ENCODE peak calls at places on chromosome 17, in four cellular contexts. One of them, this sample, is unnamed.

GRCh38 chr17:41521574-41522261 is 3.0 kb upstream of the KRT15 start:
- DNase-seq in IMR-90: peak
- DNase-seq in cardiac muscle cell: no peak
- DNase-seq in fibroblast of the aortic adventitia: peak
- DNase-seq in this sample: peak

GRCh38 chr17:17439971-17440843 is 36.6 kb upstream of the MED9 start:
- DNase-seq in IMR-90: peak
- DNase-seq in cardiac muscle cell: peak
- DNase-seq in fibroblast of the aortic adventitia: peak
- DNase-seq in this sample: peak

GRCh38 chr17:82848022-82848592 is 8.3 kb upstream of the ZNF750 start:
- DNase-seq in IMR-90: peak
- DNase-seq in fibroblast of the aortic adventitia: peak
- DNase-seq in cardiac muscle cell: no peak
- DNase-seq in this sample: peak

GRCh38 chr17:70138309-70138865 is 30.9 kb upstream of the KCNJ2 start:
- DNase-seq in cardiac muscle cell: no peak
- DNase-seq in fibroblast of the aortic adventitia: peak
- DNase-seq in IMR-90: no peak
- DNase-seq in this sample: no peak

GRCh38 chr17:78374631-78375274 is 3.7 kb upstream of the PGS1 start:
- DNase-seq in IMR-90: peak
- DNase-seq in cardiac muscle cell: no peak
- DNase-seq in fibroblast of the aortic adventitia: peak
- DNase-seq in this sample: peak

GRCh38 chr17:74303300-74303699 is 22.7 kb upstream of the KIF19 start:
- DNase-seq in fibroblast of the aortic adventitia: no peak
- DNase-seq in cardiac muscle cell: no peak
- DNase-seq in IMR-90: no peak
- DNase-seq in this sample: no peak

GRCh38 chr17:80116923-80117380 is 15.6 kb downstream of the GAA start:
- DNase-seq in cardiac muscle cell: no peak
- DNase-seq in fibroblast of the aortic adventitia: no peak
- DNase-seq in IMR-90: no peak
- DNase-seq in this sample: no peak

GRCh38 chr17:40427002-40427491 is 9.4 kb upstream of the TOP2A start:
- DNase-seq in IMR-90: no peak
- DNase-seq in fibroblast of the aortic adventitia: no peak
- DNase-seq in cardiac muscle cell: no peak
- DNase-seq in this sample: no peak

GRCh38 chr17:58229881-58230280 is 8.5 kb upstream of the LPO start:
- DNase-seq in IMR-90: no peak
- DNase-seq in cardiac muscle cell: no peak
- DNase-seq in fibroblast of the aortic adventitia: no peak
- DNase-seq in this sample: no peak

GRCh38 chr17:3751836-3752235 is 28.1 kb downstream of the HASPIN start:
- DNase-seq in cardiac muscle cell: no peak
- DNase-seq in fibroblast of the aortic adventitia: no peak
- DNase-seq in IMR-90: no peak
- DNase-seq in this sample: no peak

GRCh38 chr17:42535400-42536047 is 517 bp upstream of the NAGLU start:
- DNase-seq in cardiac muscle cell: no peak
- DNase-seq in IMR-90: no peak
- DNase-seq in fibroblast of the aortic adventitia: no peak
- DNase-seq in this sample: no peak

GRCh38 chr17:34447406-34447805 is 84.4 kb upstream of the CCL1 start:
- DNase-seq in IMR-90: no peak
- DNase-seq in fibroblast of the aortic adventitia: no peak
- DNase-seq in cardiac muscle cell: no peak
- DNase-seq in this sample: no peak

GRCh38 chr17:66753126-66753920 is 81.6 kb upstream of the CACNG5 start:
- DNase-seq in fibroblast of the aortic adventitia: no peak
- DNase-seq in IMR-90: no peak
- DNase-seq in cardiac muscle cell: no peak
- DNase-seq in this sample: no peak

GRCh38 chr17:10171057-10171456 is 27.3 kb downstream of the GAS7 start:
- DNase-seq in IMR-90: no peak
- DNase-seq in fibroblast of the aortic adventitia: peak
- DNase-seq in cardiac muscle cell: no peak
- DNase-seq in this sample: no peak

GRCh38 chr17:16439867-16440351 is 24.5 kb downstream of the TRPV2 start:
- DNase-seq in IMR-90: no peak
- DNase-seq in cardiac muscle cell: no peak
- DNase-seq in fibroblast of the aortic adventitia: peak
- DNase-seq in this sample: no peak

GRCh38 chr17:83058478-83059167 is 20.8 kb upstream of the METRNL start:
- DNase-seq in IMR-90: no peak
- DNase-seq in cardiac muscle cell: no peak
- DNase-seq in fibroblast of the aortic adventitia: no peak
- DNase-seq in this sample: no peak

GRCh38 chr17:4498461-4499397 is at the start of gene SPNS2:
- DNase-seq in IMR-90: peak
- DNase-seq in fibroblast of the aortic adventitia: no peak
- DNase-seq in cardiac muscle cell: peak
- DNase-seq in this sample: no peak

GRCh38 chr17:8836821-8837426 is 30.6 kb downstream of the PIK3R6 start:
- DNase-seq in IMR-90: no peak
- DNase-seq in cardiac muscle cell: no peak
- DNase-seq in fibroblast of the aortic adventitia: no peak
- DNase-seq in this sample: no peak

GRCh38 chr17:75468779-75469373 is 12.4 kb downstream of the TMEM94 start:
- DNase-seq in cardiac muscle cell: no peak
- DNase-seq in IMR-90: no peak
- DNase-seq in fibroblast of the aortic adventitia: no peak
- DNase-seq in this sample: no peak

GRCh38 chr17:79042421-79043190 is 18.6 kb downstream of the C1QTNF1 start:
- DNase-seq in IMR-90: peak
- DNase-seq in cardiac muscle cell: peak
- DNase-seq in fibroblast of the aortic adventitia: peak
- DNase-seq in this sample: peak

GRCh38 chr17:33330877-33331276 is 37.8 kb upstream of the ASIC2 start:
- DNase-seq in cardiac muscle cell: no peak
- DNase-seq in IMR-90: no peak
- DNase-seq in fibroblast of the aortic adventitia: no peak
- DNase-seq in this sample: no peak

GRCh38 chr17:8148560-8148959 is 3.6 kb downstream of the PER1 start:
- DNase-seq in fibroblast of the aortic adventitia: no peak
- DNase-seq in IMR-90: no peak
- DNase-seq in cardiac muscle cell: no peak
- DNase-seq in this sample: no peak

GRCh38 chr17:17098426-17099035 is 56.3 kb downstream of the MPRIP start:
- DNase-seq in cardiac muscle cell: peak
- DNase-seq in fibroblast of the aortic adventitia: peak
- DNase-seq in IMR-90: peak
- DNase-seq in this sample: peak

GRCh38 chr17:73784015-73784603 is 139.9 kb upstream of the SDK2 start:
- DNase-seq in cardiac muscle cell: no peak
- DNase-seq in fibroblast of the aortic adventitia: no peak
- DNase-seq in IMR-90: no peak
- DNase-seq in this sample: no peak

GRCh38 chr17:74176546-74177001 is 26.9 kb upstream of the RPL38 start:
- DNase-seq in fibroblast of the aortic adventitia: peak
- DNase-seq in IMR-90: peak
- DNase-seq in cardiac muscle cell: peak
- DNase-seq in this sample: peak

GRCh38 chr17:44078412-44078811 is 7.9 kb downstream of the G6PC3 start:
- DNase-seq in cardiac muscle cell: no peak
- DNase-seq in fibroblast of the aortic adventitia: no peak
- DNase-seq in IMR-90: no peak
- DNase-seq in this sample: no peak

GRCh38 chr17:78375401-78376079 is 2.9 kb upstream of the PGS1 start:
- DNase-seq in fibroblast of the aortic adventitia: peak
- DNase-seq in IMR-90: peak
- DNase-seq in cardiac muscle cell: no peak
- DNase-seq in this sample: peak

GRCh38 chr17:58487589-58488427 is at the start of gene HSF5:
- DNase-seq in fibroblast of the aortic adventitia: no peak
- DNase-seq in cardiac muscle cell: no peak
- DNase-seq in IMR-90: no peak
- DNase-seq in this sample: peak

GRCh38 chr17:14245629-14246028 is 9.0 kb upstream of the CDRT15 start:
- DNase-seq in cardiac muscle cell: no peak
- DNase-seq in fibroblast of the aortic adventitia: no peak
- DNase-seq in IMR-90: no peak
- DNase-seq in this sample: no peak

GRCh38 chr17:34892864-34893263 is 68.4 kb downstream of the CCT6B start:
- DNase-seq in IMR-90: no peak
- DNase-seq in cardiac muscle cell: peak
- DNase-seq in fibroblast of the aortic adventitia: no peak
- DNase-seq in this sample: no peak

GRCh38 chr17:40726919-40727318 is 23.4 kb upstream of the KRT24 start:
- DNase-seq in IMR-90: peak
- DNase-seq in fibroblast of the aortic adventitia: peak
- DNase-seq in cardiac muscle cell: no peak
- DNase-seq in this sample: peak

GRCh38 chr17:14307560-14308024 is 6.7 kb downstream of the HS3ST3B1 start:
- DNase-seq in IMR-90: peak
- DNase-seq in fibroblast of the aortic adventitia: peak
- DNase-seq in cardiac muscle cell: no peak
- DNase-seq in this sample: peak

GRCh38 chr17:40068917-40069750 is 6.4 kb downstream of the THRA start:
- DNase-seq in IMR-90: peak
- DNase-seq in cardiac muscle cell: peak
- DNase-seq in fibroblast of the aortic adventitia: peak
- DNase-seq in this sample: peak

DNA sequence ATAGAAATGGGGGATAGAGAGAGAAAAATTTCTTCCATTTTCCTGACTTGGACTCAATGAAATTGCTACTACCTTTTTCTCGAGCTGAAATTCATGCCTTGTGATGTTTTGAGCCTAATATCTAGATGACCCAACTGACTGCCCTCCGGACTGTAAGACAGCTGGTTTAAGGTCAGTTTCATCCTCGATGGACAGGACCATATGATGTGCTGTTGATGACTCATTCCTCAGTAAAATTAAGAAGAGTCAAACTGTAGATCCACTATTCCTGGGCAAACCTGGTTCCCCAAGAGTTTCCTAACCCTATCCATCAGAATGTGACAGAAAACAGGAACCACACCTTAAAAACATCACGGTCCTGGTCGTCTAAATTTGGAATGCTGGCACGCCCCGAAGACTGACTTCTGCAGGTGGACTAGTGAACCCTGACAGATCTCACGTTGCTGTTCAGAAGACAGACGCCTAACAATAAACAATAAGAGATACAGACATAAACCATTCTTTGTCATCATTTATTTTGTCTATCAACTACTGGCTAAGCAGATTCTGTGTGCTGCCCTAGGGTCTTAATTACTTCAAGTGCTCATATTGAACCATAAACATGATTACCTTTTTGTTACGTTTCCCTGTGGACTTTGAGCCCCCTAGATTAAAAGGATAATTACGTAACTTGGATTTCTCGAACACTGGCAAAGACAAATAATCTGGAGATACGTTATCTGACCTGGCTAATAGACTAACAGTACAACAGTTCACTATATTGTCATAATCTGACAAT is 45.1 kb upstream of the NOS2 start:
- DNase-seq in fibroblast of the aortic adventitia: no peak
- DNase-seq in cardiac muscle cell: no peak
- DNase-seq in IMR-90: no peak
- DNase-seq in this sample: no peak
- H3K4me3 ChIP-seq in fibroblast of the aortic adventitia: no peak
- H3K4me3 ChIP-seq in cardiac muscle cell: no peak
- H3K4me3 ChIP-seq in IMR-90: no peak
- H3K4me3 ChIP-seq in this sample: no peak

GRCh38 chr17:36756695-36757094 is 155.3 kb downstream of the MRM1 start:
- DNase-seq in fibroblast of the aortic adventitia: no peak
- DNase-seq in cardiac muscle cell: no peak
- DNase-seq in IMR-90: no peak
- DNase-seq in this sample: no peak

GRCh38 chr17:36750316-36750885 is 149.0 kb downstream of the MRM1 start:
- DNase-seq in cardiac muscle cell: no peak
- DNase-seq in fibroblast of the aortic adventitia: no peak
- DNase-seq in IMR-90: no peak
- DNase-seq in this sample: no peak

GRCh38 chr17:36752096-36752888 is 150.9 kb downstream of the MRM1 start:
- DNase-seq in cardiac muscle cell: no peak
- DNase-seq in IMR-90: no peak
- DNase-seq in fibroblast of the aortic adventitia: no peak
- DNase-seq in this sample: no peak

GRCh38 chr17:36760425-36760824 is 159.0 kb downstream of the MRM1 start:
- DNase-seq in cardiac muscle cell: no peak
- DNase-seq in IMR-90: no peak
- DNase-seq in fibroblast of the aortic adventitia: no peak
- DNase-seq in this sample: no peak

GRCh38 chr17:36755586-36755985 is 154.2 kb downstream of the MRM1 start:
- DNase-seq in IMR-90: no peak
- DNase-seq in cardiac muscle cell: peak
- DNase-seq in fibroblast of the aortic adventitia: no peak
- DNase-seq in this sample: no peak
- TF ChIP-seq CTCF in IMR-90: peak
- TF ChIP-seq CTCF in cardiac muscle cell: peak
- TF ChIP-seq CTCF in fibroblast of the aortic adventitia: peak
- TF ChIP-seq CTCF in this sample: peak

GRCh38 chr17:76586741-76587487 is 1.3 kb upstream of the ST6GALNAC2 start:
- DNase-seq in fibroblast of the aortic adventitia: no peak
- DNase-seq in IMR-90: no peak
- DNase-seq in cardiac muscle cell: peak
- DNase-seq in this sample: no peak
- H3K4me3 ChIP-seq in fibroblast of the aortic adventitia: no peak
- H3K4me3 ChIP-seq in IMR-90: no peak
- H3K4me3 ChIP-seq in cardiac muscle cell: no peak
- H3K4me3 ChIP-seq in this sample: no peak

GRCh38 chr17:67862614-67863217 is 37.4 kb downstream of the BPTF start:
- DNase-seq in cardiac muscle cell: no peak
- DNase-seq in IMR-90: no peak
- DNase-seq in fibroblast of the aortic adventitia: no peak
- DNase-seq in this sample: no peak
- TF ChIP-seq CTCF in cardiac muscle cell: peak
- TF ChIP-seq CTCF in IMR-90: peak
- TF ChIP-seq CTCF in fibroblast of the aortic adventitia: peak
- TF ChIP-seq CTCF in this sample: no peak

GRCh38 chr17:45395569-45396415 is 36.9 kb downstream of the ARHGAP27 start:
- DNase-seq in fibroblast of the aortic adventitia: no peak
- DNase-seq in IMR-90: no peak
- DNase-seq in cardiac muscle cell: no peak
- DNase-seq in this sample: no peak
- H3K4me3 ChIP-seq in fibroblast of the aortic adventitia: no peak
- H3K4me3 ChIP-seq in IMR-90: no peak
- H3K4me3 ChIP-seq in cardiac muscle cell: no peak
- H3K4me3 ChIP-seq in this sample: peak

GRCh38 chr17:61411114-61411943 is 11.7 kb downstream of the TBX2 start:
- DNase-seq in fibroblast of the aortic adventitia: peak
- DNase-seq in cardiac muscle cell: peak
- DNase-seq in IMR-90: peak
- DNase-seq in this sample: peak
- TF ChIP-seq CTCF in fibroblast of the aortic adventitia: peak
- TF ChIP-seq CTCF in cardiac muscle cell: peak
- TF ChIP-seq CTCF in IMR-90: peak
- TF ChIP-seq CTCF in this sample: peak

This sample was measured in astrocyte of the spinal cord.